ENCODE peak calls at places on chromosomes 5 and 9, in five cellular contexts. One of them, this sample, is unnamed.

GRCh38 chr9:128099932-128100491 is 27.5 kb downstream of the PTGES2 start:
- DNase-seq in nephron progenitor cell: no peak
- DNase-seq in tibial nerve: no peak
- DNase-seq in breast epithelium: no peak
- DNase-seq in astrocyte of the spinal cord: no peak
- DNase-seq in this sample: no peak

GRCh38 chr9:125415583-125416443 is 154.2 kb downstream of the GAPVD1 start:
- DNase-seq in breast epithelium: no peak
- DNase-seq in tibial nerve: no peak
- DNase-seq in astrocyte of the spinal cord: no peak
- DNase-seq in nephron progenitor cell: no peak
- DNase-seq in this sample: no peak

GRCh38 chr9:115240676-115241075 is 122.7 kb upstream of the TNC start:
- DNase-seq in tibial nerve: no peak
- DNase-seq in astrocyte of the spinal cord: no peak
- DNase-seq in nephron progenitor cell: no peak
- DNase-seq in breast epithelium: no peak
- DNase-seq in this sample: no peak

GRCh38 chr5:135471726-135472125 is 19.6 kb upstream of the TIFAB start:
- DNase-seq in tibial nerve: no peak
- DNase-seq in breast epithelium: no peak
- DNase-seq in nephron progenitor cell: no peak
- DNase-seq in astrocyte of the spinal cord: no peak
- DNase-seq in this sample: peak; percentile 22

GRCh38 chr5:126680215-126680817 is 79.6 kb downstream of the PHAX start:
- DNase-seq in astrocyte of the spinal cord: no peak
- DNase-seq in nephron progenitor cell: peak; percentile 12
- DNase-seq in breast epithelium: no peak
- DNase-seq in tibial nerve: no peak
- DNase-seq in this sample: no peak

GRCh38 chr5:180090769-180091546 is 19.4 kb upstream of the RNF130 start:
- DNase-seq in nephron progenitor cell: no peak
- DNase-seq in breast epithelium: no peak
- DNase-seq in tibial nerve: no peak
- DNase-seq in astrocyte of the spinal cord: peak; percentile 38
- DNase-seq in this sample: peak; percentile 28

GRCh38 chr9:15501803-15502202 is 9.0 kb downstream of the PSIP1 start:
- DNase-seq in nephron progenitor cell: no peak
- DNase-seq in tibial nerve: no peak
- DNase-seq in astrocyte of the spinal cord: no peak
- DNase-seq in breast epithelium: no peak
- DNase-seq in this sample: no peak

GRCh38 chr9:89732295-89732951 is 127.6 kb downstream of the GADD45G start:
- DNase-seq in breast epithelium: no peak
- DNase-seq in nephron progenitor cell: no peak
- DNase-seq in astrocyte of the spinal cord: no peak
- DNase-seq in tibial nerve: no peak
- DNase-seq in this sample: peak; percentile 11

GRCh38 chr5:80594810-80595209 is 24.7 kb upstream of the ANKRD34B start:
- DNase-seq in breast epithelium: no peak
- DNase-seq in nephron progenitor cell: no peak
- DNase-seq in tibial nerve: no peak
- DNase-seq in astrocyte of the spinal cord: no peak
- DNase-seq in this sample: no peak

GRCh38 chr5:146642410-146642809 is 126.4 kb upstream of the GPR151 start:
- DNase-seq in nephron progenitor cell: no peak
- DNase-seq in tibial nerve: no peak
- DNase-seq in astrocyte of the spinal cord: no peak
- DNase-seq in breast epithelium: no peak
- DNase-seq in this sample: no peak

GRCh38 chr5:29157975-29158374 is 2035.5 kb upstream of the CDH6 start:
- DNase-seq in nephron progenitor cell: no peak
- DNase-seq in breast epithelium: no peak
- DNase-seq in astrocyte of the spinal cord: no peak
- DNase-seq in tibial nerve: no peak
- DNase-seq in this sample: no peak

GRCh38 chr9:82488319-82488701 is 499.7 kb downstream of the SPATA31D1 start:
- DNase-seq in nephron progenitor cell: no peak
- DNase-seq in breast epithelium: no peak
- DNase-seq in tibial nerve: peak; percentile 20
- DNase-seq in astrocyte of the spinal cord: no peak
- DNase-seq in this sample: no peak

DNA sequence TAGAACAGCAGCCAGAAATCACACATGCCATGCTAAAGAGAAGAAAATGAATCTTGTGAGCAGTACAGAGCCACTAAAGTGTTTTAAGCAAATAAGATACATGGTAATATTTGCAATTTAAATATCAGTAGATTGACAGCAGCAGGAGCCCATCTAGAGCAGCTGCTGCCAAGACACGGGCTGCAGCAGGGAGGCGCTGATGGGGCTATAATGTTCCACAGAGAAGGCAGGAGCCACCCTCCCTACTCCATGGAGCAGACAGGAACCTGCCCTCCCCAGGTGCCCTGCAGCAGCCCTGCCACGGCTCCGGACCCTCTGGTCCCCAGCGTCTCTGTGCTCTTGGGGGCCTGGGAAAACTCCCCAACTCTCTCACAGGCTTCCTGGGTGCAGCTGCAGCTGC is 224.1 kb upstream of the ISL1 start:
- DNase-seq in tibial nerve: no peak
- DNase-seq in breast epithelium: no peak
- DNase-seq in astrocyte of the spinal cord: no peak
- DNase-seq in nephron progenitor cell: no peak
- DNase-seq in this sample: no peak
- TF ChIP-seq CTCF in tibial nerve: no peak
- TF ChIP-seq CTCF in breast epithelium: no peak
- TF ChIP-seq CTCF in astrocyte of the spinal cord: no peak
- TF ChIP-seq CTCF in nephron progenitor cell: no peak
- TF ChIP-seq CTCF in this sample: no peak

DNA sequence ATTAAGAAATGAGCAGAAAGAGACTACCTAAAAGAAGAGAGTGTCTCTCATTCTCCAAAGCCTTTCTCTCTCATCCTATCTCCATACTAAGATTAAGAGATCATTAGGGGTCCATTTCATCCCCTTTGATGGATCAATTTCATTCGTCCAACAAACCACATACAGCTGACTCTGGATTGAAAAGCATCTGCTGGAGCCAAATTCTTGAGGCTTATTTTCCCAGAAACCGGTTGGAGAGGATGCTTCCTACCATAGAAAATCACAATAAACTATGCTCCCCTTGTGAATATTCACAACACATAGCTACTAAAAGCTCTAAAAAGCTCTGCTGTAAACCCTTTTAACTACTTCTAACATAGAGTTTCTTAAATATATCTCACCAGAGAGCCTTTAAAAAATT is 755.0 kb upstream of the ZNF608 start:
- DNase-seq in breast epithelium: no peak
- DNase-seq in tibial nerve: no peak
- DNase-seq in astrocyte of the spinal cord: peak; percentile 33
- DNase-seq in nephron progenitor cell: no peak
- DNase-seq in this sample: no peak
- TF ChIP-seq CTCF in breast epithelium: no peak
- TF ChIP-seq CTCF in tibial nerve: no peak
- TF ChIP-seq CTCF in astrocyte of the spinal cord: no peak
- TF ChIP-seq CTCF in nephron progenitor cell: no peak
- TF ChIP-seq CTCF in this sample: no peak

GRCh38 chr5:75818661-75819060 is 101.4 kb upstream of the POC5 start:
- DNase-seq in breast epithelium: no peak
- DNase-seq in astrocyte of the spinal cord: no peak
- DNase-seq in nephron progenitor cell: no peak
- DNase-seq in tibial nerve: no peak
- DNase-seq in this sample: no peak
- TF ChIP-seq CTCF in breast epithelium: no peak
- TF ChIP-seq CTCF in astrocyte of the spinal cord: no peak
- TF ChIP-seq CTCF in nephron progenitor cell: no peak
- TF ChIP-seq CTCF in tibial nerve: no peak
- TF ChIP-seq CTCF in this sample: no peak

DNA sequence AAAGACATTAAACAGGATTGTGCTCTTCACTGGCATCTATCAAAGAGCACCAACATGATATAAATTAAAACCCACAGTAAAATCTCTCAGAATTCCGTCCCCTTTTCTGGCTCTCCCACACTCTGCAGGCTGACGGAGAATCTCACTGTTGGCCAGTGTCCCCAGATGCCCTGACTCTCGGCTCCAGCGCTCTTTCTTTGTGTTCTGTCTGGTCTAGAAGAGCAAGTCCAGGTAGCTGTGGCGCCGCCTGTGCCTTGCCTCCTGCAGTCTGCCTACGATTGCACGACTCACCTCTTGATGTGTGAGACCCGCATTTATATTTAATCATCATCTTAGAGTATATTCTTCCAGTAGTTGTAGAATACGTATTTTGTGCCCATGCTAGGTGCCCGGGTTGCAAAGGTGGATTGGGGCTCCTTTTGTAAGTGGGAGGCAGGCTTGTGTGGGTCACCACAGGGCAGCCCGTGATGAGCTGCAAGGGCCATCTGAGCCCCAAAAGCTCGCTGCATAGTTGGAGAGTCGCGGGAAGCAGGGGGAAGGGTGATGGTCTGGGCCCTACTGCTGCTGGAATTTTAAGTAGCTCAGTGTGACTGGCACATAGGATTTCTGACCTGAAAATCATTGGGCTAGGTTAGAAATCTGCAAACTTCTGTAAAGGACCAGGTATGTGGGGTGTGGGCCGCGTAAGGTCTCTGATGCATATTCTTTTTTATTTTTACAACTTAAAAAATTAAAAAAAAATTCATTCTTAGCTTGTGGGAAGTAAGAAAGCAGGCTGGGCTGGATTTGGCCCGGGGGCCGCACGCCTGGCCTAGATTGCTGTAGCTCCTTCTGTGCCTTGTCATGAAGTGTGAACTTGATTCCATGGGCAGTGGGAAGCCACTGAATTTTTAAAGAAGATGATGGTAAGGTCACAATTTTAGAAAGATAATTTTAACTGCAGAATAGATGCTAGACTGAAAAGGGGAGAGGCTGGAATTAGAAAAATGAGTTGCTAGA is 55.8 kb downstream of the EHMT1 start:
- DNase-seq in astrocyte of the spinal cord: no peak
- DNase-seq in tibial nerve: no peak
- DNase-seq in breast epithelium: no peak
- DNase-seq in nephron progenitor cell: no peak
- DNase-seq in this sample: no peak
- TF ChIP-seq CTCF in astrocyte of the spinal cord: no peak
- TF ChIP-seq CTCF in tibial nerve: no peak
- TF ChIP-seq CTCF in breast epithelium: no peak
- TF ChIP-seq CTCF in nephron progenitor cell: no peak
- TF ChIP-seq CTCF in this sample: no peak

GRCh38 chr5:156128026-156128425 is 198.9 kb upstream of the SGCD start:
- DNase-seq in breast epithelium: no peak
- DNase-seq in tibial nerve: no peak
- DNase-seq in nephron progenitor cell: no peak
- DNase-seq in astrocyte of the spinal cord: no peak
- DNase-seq in this sample: no peak
- TF ChIP-seq CTCF in breast epithelium: no peak
- TF ChIP-seq CTCF in tibial nerve: no peak
- TF ChIP-seq CTCF in nephron progenitor cell: no peak
- TF ChIP-seq CTCF in astrocyte of the spinal cord: no peak
- TF ChIP-seq CTCF in this sample: no peak

GRCh38 chr5:16921246-16921645 is 14.8 kb downstream of the MYO10 start:
- DNase-seq in tibial nerve: no peak
- DNase-seq in nephron progenitor cell: no peak
- DNase-seq in astrocyte of the spinal cord: no peak
- DNase-seq in breast epithelium: no peak
- DNase-seq in this sample: no peak

GRCh38 chr5:16916262-16916878 is 19.7 kb downstream of the MYO10 start:
- DNase-seq in astrocyte of the spinal cord: peak; percentile 96
- DNase-seq in breast epithelium: no peak
- DNase-seq in tibial nerve: no peak
- DNase-seq in nephron progenitor cell: no peak
- DNase-seq in this sample: no peak

GRCh38 chr5:16918891-16919671 is 17.0 kb downstream of the MYO10 start:
- DNase-seq in nephron progenitor cell: no peak
- DNase-seq in breast epithelium: no peak
- DNase-seq in astrocyte of the spinal cord: no peak
- DNase-seq in tibial nerve: no peak
- DNase-seq in this sample: no peak

GRCh38 chr5:16920109-16920816 is 15.8 kb downstream of the MYO10 start:
- DNase-seq in tibial nerve: no peak
- DNase-seq in nephron progenitor cell: no peak
- DNase-seq in astrocyte of the spinal cord: no peak
- DNase-seq in breast epithelium: no peak
- DNase-seq in this sample: no peak

DNA sequence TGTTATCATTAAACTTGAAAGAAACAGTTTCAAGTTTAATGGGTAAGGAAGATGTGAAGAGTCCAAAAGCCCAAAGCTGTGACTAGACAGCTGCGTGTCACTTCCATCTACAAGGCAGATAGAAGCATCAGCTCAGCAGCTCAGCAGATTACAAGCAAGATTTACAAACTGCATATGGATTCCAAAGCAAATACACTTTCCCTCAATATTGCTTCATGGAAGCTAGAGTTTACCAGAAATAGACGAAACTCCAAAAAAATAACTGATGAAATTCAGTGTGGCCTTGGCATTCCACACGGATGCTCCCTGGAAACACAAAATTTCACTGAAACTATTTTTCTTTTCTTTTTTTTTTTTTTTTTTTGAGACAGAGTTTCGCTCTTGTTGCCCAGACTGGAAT is 17.9 kb downstream of the MYO10 start:
- DNase-seq in breast epithelium: no peak
- DNase-seq in astrocyte of the spinal cord: no peak
- DNase-seq in tibial nerve: no peak
- DNase-seq in nephron progenitor cell: no peak
- DNase-seq in this sample: no peak
- TF ChIP-seq CTCF in breast epithelium: no peak
- TF ChIP-seq CTCF in astrocyte of the spinal cord: no peak
- TF ChIP-seq CTCF in tibial nerve: no peak
- TF ChIP-seq CTCF in nephron progenitor cell: no peak
- TF ChIP-seq CTCF in this sample: no peak